ENCODE peak calls at places on chromosome 21, in nine cellular contexts. One of them, this sample, is unnamed.

GRCh38 chr21:45538381-45539045 is 3.7 kb downstream of the SLC19A1 start:
- DNase-seq in GM23248: no peak
- DNase-seq in stimulated activated CD4-positive, alpha-beta T cell treated with anti-CD3 and anti-CD28 coated beads, Interleukin-4, amount 100 ng/mL, for 1 hour: no peak
- DNase-seq in A549: no peak
- DNase-seq in RKO: no peak
- DNase-seq in HEK293T: no peak
- DNase-seq in HFFc6: no peak
- DNase-seq in GM23338: no peak
- DNase-seq in non-pigmented ciliary epithelial cell: no peak
- DNase-seq in this sample: no peak

GRCh38 chr21:16792155-16792554 is 720.7 kb upstream of the CXADR start:
- DNase-seq in GM23248: peak
- DNase-seq in A549: no peak
- DNase-seq in GM23338: no peak
- DNase-seq in non-pigmented ciliary epithelial cell: no peak
- DNase-seq in RKO: no peak
- DNase-seq in HEK293T: no peak
- DNase-seq in stimulated activated CD4-positive, alpha-beta T cell treated with anti-CD3 and anti-CD28 coated beads, Interleukin-4, amount 100 ng/mL, for 1 hour: no peak
- DNase-seq in HFFc6: no peak
- DNase-seq in this sample: no peak

GRCh38 chr21:45910548-45911221 is 70.9 kb upstream of the COL6A1 start:
- DNase-seq in HFFc6: no peak
- DNase-seq in non-pigmented ciliary epithelial cell: no peak
- DNase-seq in GM23248: no peak
- DNase-seq in stimulated activated CD4-positive, alpha-beta T cell treated with anti-CD3 and anti-CD28 coated beads, Interleukin-4, amount 100 ng/mL, for 1 hour: no peak
- DNase-seq in HEK293T: no peak
- DNase-seq in GM23338: no peak
- DNase-seq in A549: no peak
- DNase-seq in RKO: no peak
- DNase-seq in this sample: no peak

GRCh38 chr21:42120056-42120903 is 49.2 kb downstream of the UMODL1 start:
- DNase-seq in GM23248: no peak
- DNase-seq in stimulated activated CD4-positive, alpha-beta T cell treated with anti-CD3 and anti-CD28 coated beads, Interleukin-4, amount 100 ng/mL, for 1 hour: no peak
- DNase-seq in HFFc6: no peak
- DNase-seq in HEK293T: no peak
- DNase-seq in RKO: no peak
- DNase-seq in non-pigmented ciliary epithelial cell: no peak
- DNase-seq in A549: no peak
- DNase-seq in GM23338: no peak
- DNase-seq in this sample: no peak

GRCh38 chr21:44932366-44933181 is 7.3 kb upstream of the SLX9 start:
- DNase-seq in HEK293T: no peak
- DNase-seq in GM23248: peak
- DNase-seq in A549: no peak
- DNase-seq in GM23338: no peak
- DNase-seq in stimulated activated CD4-positive, alpha-beta T cell treated with anti-CD3 and anti-CD28 coated beads, Interleukin-4, amount 100 ng/mL, for 1 hour: peak
- DNase-seq in RKO: no peak
- DNase-seq in non-pigmented ciliary epithelial cell: no peak
- DNase-seq in HFFc6: no peak
- DNase-seq in this sample: no peak

GRCh38 chr21:27513016-27513415 is 546.1 kb upstream of the ADAMTS5 start:
- DNase-seq in GM23248: no peak
- DNase-seq in non-pigmented ciliary epithelial cell: no peak
- DNase-seq in GM23338: no peak
- DNase-seq in stimulated activated CD4-positive, alpha-beta T cell treated with anti-CD3 and anti-CD28 coated beads, Interleukin-4, amount 100 ng/mL, for 1 hour: no peak
- DNase-seq in HEK293T: no peak
- DNase-seq in HFFc6: no peak
- DNase-seq in RKO: no peak
- DNase-seq in A549: no peak
- DNase-seq in this sample: no peak

GRCh38 chr21:32844653-32845443 is 73.3 kb upstream of the PAXBP1 start:
- DNase-seq in HEK293T: peak
- DNase-seq in GM23248: peak
- DNase-seq in stimulated activated CD4-positive, alpha-beta T cell treated with anti-CD3 and anti-CD28 coated beads, Interleukin-4, amount 100 ng/mL, for 1 hour: no peak
- DNase-seq in RKO: peak
- DNase-seq in HFFc6: peak
- DNase-seq in A549: peak
- DNase-seq in non-pigmented ciliary epithelial cell: peak
- DNase-seq in GM23338: no peak
- DNase-seq in this sample: peak

GRCh38 chr21:24025101-24025500 is 1582.2 kb downstream of the MRPL39 start:
- DNase-seq in GM23338: no peak
- DNase-seq in HEK293T: no peak
- DNase-seq in non-pigmented ciliary epithelial cell: no peak
- DNase-seq in A549: no peak
- DNase-seq in HFFc6: no peak
- DNase-seq in RKO: no peak
- DNase-seq in GM23248: no peak
- DNase-seq in stimulated activated CD4-positive, alpha-beta T cell treated with anti-CD3 and anti-CD28 coated beads, Interleukin-4, amount 100 ng/mL, for 1 hour: no peak
- DNase-seq in this sample: no peak

GRCh38 chr21:20617130-20617529 is 381.1 kb upstream of the NCAM2 start:
- DNase-seq in GM23338: peak
- DNase-seq in HEK293T: no peak
- DNase-seq in GM23248: no peak
- DNase-seq in stimulated activated CD4-positive, alpha-beta T cell treated with anti-CD3 and anti-CD28 coated beads, Interleukin-4, amount 100 ng/mL, for 1 hour: no peak
- DNase-seq in non-pigmented ciliary epithelial cell: no peak
- DNase-seq in A549: no peak
- DNase-seq in HFFc6: no peak
- DNase-seq in RKO: no peak
- DNase-seq in this sample: no peak

GRCh38 chr21:22421416-22422190 is 1423.4 kb downstream of the NCAM2 start:
- DNase-seq in RKO: no peak
- DNase-seq in HFFc6: no peak
- DNase-seq in GM23338: no peak
- DNase-seq in GM23248: no peak
- DNase-seq in non-pigmented ciliary epithelial cell: no peak
- DNase-seq in A549: no peak
- DNase-seq in HEK293T: no peak
- DNase-seq in stimulated activated CD4-positive, alpha-beta T cell treated with anti-CD3 and anti-CD28 coated beads, Interleukin-4, amount 100 ng/mL, for 1 hour: no peak
- DNase-seq in this sample: no peak

GRCh38 chr21:34582506-34583150 is 32.3 kb downstream of the RCAN1 start:
- DNase-seq in GM23338: peak
- DNase-seq in non-pigmented ciliary epithelial cell: no peak
- DNase-seq in RKO: no peak
- DNase-seq in stimulated activated CD4-positive, alpha-beta T cell treated with anti-CD3 and anti-CD28 coated beads, Interleukin-4, amount 100 ng/mL, for 1 hour: no peak
- DNase-seq in HEK293T: peak
- DNase-seq in GM23248: peak
- DNase-seq in A549: peak
- DNase-seq in HFFc6: peak
- DNase-seq in this sample: no peak

GRCh38 chr21:28311776-28312175 is 680.9 kb downstream of the LTN1 start:
- DNase-seq in non-pigmented ciliary epithelial cell: no peak
- DNase-seq in GM23248: peak
- DNase-seq in stimulated activated CD4-positive, alpha-beta T cell treated with anti-CD3 and anti-CD28 coated beads, Interleukin-4, amount 100 ng/mL, for 1 hour: no peak
- DNase-seq in HFFc6: no peak
- DNase-seq in RKO: no peak
- DNase-seq in GM23338: no peak
- DNase-seq in HEK293T: no peak
- DNase-seq in A549: no peak
- DNase-seq in this sample: no peak

GRCh38 chr21:41808094-41808493 is 41.2 kb upstream of the RIPK4 start:
- DNase-seq in stimulated activated CD4-positive, alpha-beta T cell treated with anti-CD3 and anti-CD28 coated beads, Interleukin-4, amount 100 ng/mL, for 1 hour: no peak
- DNase-seq in RKO: no peak
- DNase-seq in non-pigmented ciliary epithelial cell: no peak
- DNase-seq in HEK293T: no peak
- DNase-seq in A549: no peak
- DNase-seq in HFFc6: no peak
- DNase-seq in GM23338: no peak
- DNase-seq in GM23248: no peak
- DNase-seq in this sample: no peak

GRCh38 chr21:28099296-28099695 is 893.4 kb downstream of the LTN1 start:
- DNase-seq in GM23248: no peak
- DNase-seq in non-pigmented ciliary epithelial cell: no peak
- DNase-seq in HFFc6: no peak
- DNase-seq in HEK293T: no peak
- DNase-seq in RKO: no peak
- DNase-seq in GM23338: no peak
- DNase-seq in stimulated activated CD4-positive, alpha-beta T cell treated with anti-CD3 and anti-CD28 coated beads, Interleukin-4, amount 100 ng/mL, for 1 hour: no peak
- DNase-seq in A549: no peak
- DNase-seq in this sample: peak

GRCh38 chr21:25970254-25970930 is 200.2 kb downstream of the APP start:
- DNase-seq in GM23338: no peak
- DNase-seq in HEK293T: no peak
- DNase-seq in stimulated activated CD4-positive, alpha-beta T cell treated with anti-CD3 and anti-CD28 coated beads, Interleukin-4, amount 100 ng/mL, for 1 hour: no peak
- DNase-seq in GM23248: no peak
- DNase-seq in non-pigmented ciliary epithelial cell: no peak
- DNase-seq in RKO: no peak
- DNase-seq in HFFc6: no peak
- DNase-seq in A549: no peak
- DNase-seq in this sample: no peak

GRCh38 chr21:34670220-34670961 is 1.6 kb downstream of the CLIC6 start:
- DNase-seq in stimulated activated CD4-positive, alpha-beta T cell treated with anti-CD3 and anti-CD28 coated beads, Interleukin-4, amount 100 ng/mL, for 1 hour: peak
- DNase-seq in A549: no peak
- DNase-seq in HEK293T: no peak
- DNase-seq in non-pigmented ciliary epithelial cell: no peak
- DNase-seq in GM23338: peak
- DNase-seq in RKO: no peak
- DNase-seq in GM23248: peak
- DNase-seq in HFFc6: no peak
- DNase-seq in this sample: no peak

GRCh38 chr21:37087188-37087587 is 14.1 kb downstream of the TTC3 start:
- DNase-seq in GM23338: peak
- DNase-seq in RKO: peak
- DNase-seq in non-pigmented ciliary epithelial cell: no peak
- DNase-seq in stimulated activated CD4-positive, alpha-beta T cell treated with anti-CD3 and anti-CD28 coated beads, Interleukin-4, amount 100 ng/mL, for 1 hour: no peak
- DNase-seq in HEK293T: peak
- DNase-seq in GM23248: peak
- DNase-seq in A549: peak
- DNase-seq in HFFc6: peak
- DNase-seq in this sample: no peak

GRCh38 chr21:25929859-25930520 is 195.2 kb downstream of the GABPA start:
- DNase-seq in stimulated activated CD4-positive, alpha-beta T cell treated with anti-CD3 and anti-CD28 coated beads, Interleukin-4, amount 100 ng/mL, for 1 hour: no peak
- DNase-seq in A549: no peak
- DNase-seq in GM23338: peak
- DNase-seq in HEK293T: no peak
- DNase-seq in HFFc6: peak
- DNase-seq in GM23248: no peak
- DNase-seq in RKO: no peak
- DNase-seq in non-pigmented ciliary epithelial cell: peak
- DNase-seq in this sample: peak

GRCh38 chr21:44800971-44801467 is 601 bp downstream of the UBE2G2 start:
- DNase-seq in RKO: peak
- DNase-seq in HFFc6: peak
- DNase-seq in non-pigmented ciliary epithelial cell: no peak
- DNase-seq in HEK293T: peak
- DNase-seq in stimulated activated CD4-positive, alpha-beta T cell treated with anti-CD3 and anti-CD28 coated beads, Interleukin-4, amount 100 ng/mL, for 1 hour: no peak
- DNase-seq in GM23248: peak
- DNase-seq in A549: peak
- DNase-seq in GM23338: peak
- DNase-seq in this sample: no peak

GRCh38 chr21:15976807-15977206 is 247.0 kb downstream of the USP25 start:
- DNase-seq in stimulated activated CD4-positive, alpha-beta T cell treated with anti-CD3 and anti-CD28 coated beads, Interleukin-4, amount 100 ng/mL, for 1 hour: no peak
- DNase-seq in A549: peak
- DNase-seq in HEK293T: no peak
- DNase-seq in GM23338: peak
- DNase-seq in RKO: no peak
- DNase-seq in HFFc6: no peak
- DNase-seq in non-pigmented ciliary epithelial cell: no peak
- DNase-seq in GM23248: peak
- DNase-seq in this sample: no peak

GRCh38 chr21:46066843-46067331 is 31.0 kb upstream of the COL6A2 start:
- DNase-seq in RKO: no peak
- DNase-seq in HEK293T: no peak
- DNase-seq in A549: no peak
- DNase-seq in stimulated activated CD4-positive, alpha-beta T cell treated with anti-CD3 and anti-CD28 coated beads, Interleukin-4, amount 100 ng/mL, for 1 hour: no peak
- DNase-seq in GM23248: peak
- DNase-seq in HFFc6: no peak
- DNase-seq in GM23338: no peak
- DNase-seq in non-pigmented ciliary epithelial cell: no peak
- DNase-seq in this sample: no peak

GRCh38 chr21:41160036-41160435 is 7.9 kb upstream of the BACE2 start:
- DNase-seq in HFFc6: no peak
- DNase-seq in non-pigmented ciliary epithelial cell: no peak
- DNase-seq in HEK293T: no peak
- DNase-seq in GM23338: no peak
- DNase-seq in RKO: no peak
- DNase-seq in GM23248: peak
- DNase-seq in stimulated activated CD4-positive, alpha-beta T cell treated with anti-CD3 and anti-CD28 coated beads, Interleukin-4, amount 100 ng/mL, for 1 hour: no peak
- DNase-seq in A549: no peak
- DNase-seq in this sample: no peak

GRCh38 chr21:38675450-38675849 is 130.3 kb upstream of the ETS2 start:
- DNase-seq in HFFc6: no peak
- DNase-seq in non-pigmented ciliary epithelial cell: no peak
- DNase-seq in stimulated activated CD4-positive, alpha-beta T cell treated with anti-CD3 and anti-CD28 coated beads, Interleukin-4, amount 100 ng/mL, for 1 hour: no peak
- DNase-seq in RKO: no peak
- DNase-seq in GM23248: no peak
- DNase-seq in GM23338: no peak
- DNase-seq in A549: no peak
- DNase-seq in HEK293T: no peak
- DNase-seq in this sample: no peak

GRCh38 chr21:44911384-44912157 is 9.1 kb downstream of the ITGB2 start:
- DNase-seq in GM23338: no peak
- DNase-seq in HEK293T: peak
- DNase-seq in A549: peak
- DNase-seq in non-pigmented ciliary epithelial cell: no peak
- DNase-seq in HFFc6: no peak
- DNase-seq in RKO: no peak
- DNase-seq in stimulated activated CD4-positive, alpha-beta T cell treated with anti-CD3 and anti-CD28 coated beads, Interleukin-4, amount 100 ng/mL, for 1 hour: peak
- DNase-seq in GM23248: no peak
- DNase-seq in this sample: no peak

GRCh38 chr21:46111857-46112730 is 14.2 kb downstream of the COL6A2 start:
- DNase-seq in GM23338: no peak
- DNase-seq in stimulated activated CD4-positive, alpha-beta T cell treated with anti-CD3 and anti-CD28 coated beads, Interleukin-4, amount 100 ng/mL, for 1 hour: peak
- DNase-seq in HFFc6: no peak
- DNase-seq in GM23248: no peak
- DNase-seq in RKO: no peak
- DNase-seq in HEK293T: no peak
- DNase-seq in A549: no peak
- DNase-seq in non-pigmented ciliary epithelial cell: no peak
- DNase-seq in this sample: no peak

GRCh38 chr21:45588086-45588825 is 46.0 kb upstream of the SLC19A1 start:
- DNase-seq in non-pigmented ciliary epithelial cell: no peak
- DNase-seq in GM23248: no peak
- DNase-seq in RKO: no peak
- DNase-seq in HFFc6: no peak
- DNase-seq in stimulated activated CD4-positive, alpha-beta T cell treated with anti-CD3 and anti-CD28 coated beads, Interleukin-4, amount 100 ng/mL, for 1 hour: no peak
- DNase-seq in A549: no peak
- DNase-seq in HEK293T: no peak
- DNase-seq in GM23338: no peak
- DNase-seq in this sample: no peak

GRCh38 chr21:43343095-43343991 is 83.6 kb downstream of the SIK1 start:
- DNase-seq in GM23338: no peak
- DNase-seq in HEK293T: no peak
- DNase-seq in non-pigmented ciliary epithelial cell: no peak
- DNase-seq in HFFc6: no peak
- DNase-seq in A549: peak
- DNase-seq in stimulated activated CD4-positive, alpha-beta T cell treated with anti-CD3 and anti-CD28 coated beads, Interleukin-4, amount 100 ng/mL, for 1 hour: no peak
- DNase-seq in GM23248: no peak
- DNase-seq in RKO: no peak
- DNase-seq in this sample: no peak

GRCh38 chr21:18340387-18340942 is 63.1 kb downstream of the TMPRSS15 start:
- DNase-seq in HEK293T: no peak
- DNase-seq in stimulated activated CD4-positive, alpha-beta T cell treated with anti-CD3 and anti-CD28 coated beads, Interleukin-4, amount 100 ng/mL, for 1 hour: no peak
- DNase-seq in RKO: peak
- DNase-seq in GM23248: no peak
- DNase-seq in non-pigmented ciliary epithelial cell: no peak
- DNase-seq in HFFc6: no peak
- DNase-seq in A549: no peak
- DNase-seq in GM23338: no peak
- DNase-seq in this sample: peak

GRCh38 chr21:42336065-42336464 is 14.7 kb downstream of the TFF2 start:
- DNase-seq in A549: no peak
- DNase-seq in stimulated activated CD4-positive, alpha-beta T cell treated with anti-CD3 and anti-CD28 coated beads, Interleukin-4, amount 100 ng/mL, for 1 hour: no peak
- DNase-seq in HFFc6: no peak
- DNase-seq in HEK293T: no peak
- DNase-seq in non-pigmented ciliary epithelial cell: no peak
- DNase-seq in RKO: no peak
- DNase-seq in GM23248: no peak
- DNase-seq in GM23338: peak
- DNase-seq in this sample: no peak

GRCh38 chr21:38167345-38167744 is 89.4 kb upstream of the KCNJ15 start:
- DNase-seq in HEK293T: no peak
- DNase-seq in non-pigmented ciliary epithelial cell: no peak
- DNase-seq in HFFc6: no peak
- DNase-seq in stimulated activated CD4-positive, alpha-beta T cell treated with anti-CD3 and anti-CD28 coated beads, Interleukin-4, amount 100 ng/mL, for 1 hour: no peak
- DNase-seq in RKO: no peak
- DNase-seq in GM23338: no peak
- DNase-seq in A549: no peak
- DNase-seq in GM23248: no peak
- DNase-seq in this sample: no peak

GRCh38 chr21:26769613-26770188 is 75.5 kb downstream of the ADAMTS1 start:
- DNase-seq in GM23338: peak
- DNase-seq in RKO: peak
- DNase-seq in HFFc6: peak
- DNase-seq in stimulated activated CD4-positive, alpha-beta T cell treated with anti-CD3 and anti-CD28 coated beads, Interleukin-4, amount 100 ng/mL, for 1 hour: no peak
- DNase-seq in non-pigmented ciliary epithelial cell: no peak
- DNase-seq in HEK293T: peak
- DNase-seq in GM23248: peak
- DNase-seq in A549: peak
- DNase-seq in this sample: peak